ENCODE peak calls at places on chromosomes 5 and 9, in seven cellular contexts. N is IMR-90, P is mesendoderm, O is neuronal stem cell, Y is H9, S is H1, F is mesenchymal stem cell. C is an unnamed sample.

GRCh38 chr9:115202960-115203751 is 85.2 kb upstream of the TNC start:
- DNase-seq in N (peak), P (no peak), O (no peak), Y (no peak), S (no peak), F (peak), C (no peak)

GRCh38 chr9:75993434-75993833 is 103.0 kb downstream of the PCSK5 start:
- DNase-seq in N (peak), P (no peak), O (no peak), Y (no peak), S (no peak), F (peak), C (no peak)

GRCh38 chr5:90783460-90784333 is 225.1 kb downstream of the ADGRV1 start:
- DNase-seq in N (peak), P (peak), O (peak), Y (peak), S (no peak), F (peak), C (peak)

GRCh38 chr5:139446956-139447779 is 7.8 kb upstream of the DNAJC18 start:
- DNase-seq in N (peak), P (no peak), O (no peak), Y (no peak), S (no peak), F (peak), C (no peak)

GRCh38 chr9:35397216-35397698 is 92.7 kb upstream of the RUSC2 start:
- DNase-seq in N (no peak), P (no peak), O (no peak), Y (no peak), S (no peak), F (no peak), C (no peak)

GRCh38 chr9:78614892-78615291 is 318.0 kb downstream of the PSAT1 start:
- DNase-seq in N (peak), P (no peak), O (no peak), Y (no peak), S (no peak), F (no peak), C (no peak)

GRCh38 chr9:95126739-95127138 is 190.8 kb downstream of the FANCC start:
- DNase-seq in N (no peak), P (no peak), O (no peak), Y (peak), S (no peak), F (no peak), C (no peak)

GRCh38 chr5:133119233-133119711 is 67.5 kb downstream of the HSPA4 start:
- DNase-seq in N (no peak), P (no peak), O (no peak), Y (no peak), S (no peak), F (no peak), C (no peak)

GRCh38 chr5:146744358-146744757 is 134.2 kb downstream of the PPP2R2B start:
- DNase-seq in N (peak), P (peak), O (peak), Y (no peak), S (no peak), F (no peak), C (no peak)

GRCh38 chr9:106350777-106351176 is 512.2 kb upstream of the ZNF462 start:
- DNase-seq in N (no peak), P (no peak), O (no peak), Y (no peak), S (no peak), F (no peak), C (no peak)

GRCh38 chr9:4413856-4414255 is 76.4 kb upstream of the SLC1A1 start:
- DNase-seq in N (no peak), P (no peak), O (no peak), Y (no peak), S (no peak), F (no peak), C (peak)

GRCh38 chr5:101977729-101978345 is 318.2 kb downstream of the SLCO4C1 start:
- DNase-seq in N (peak), P (peak), O (peak), Y (no peak), S (no peak), F (peak), C (peak)

GRCh38 chr9:82882133-82882532 is 180.8 kb downstream of the RASEF start:
- DNase-seq in N (peak), P (peak), O (no peak), Y (no peak), S (no peak), F (peak), C (peak)
- H2BK120ac ChIP-seq in N (no peak), P (peak), O (no peak), Y (no peak), S (peak), F (peak), C (peak)

GRCh38 chr5:72501475-72501874 is 5.7 kb downstream of the ZNF366 start:
- DNase-seq in N (peak), P (no peak), O (peak), Y (no peak), S (no peak), F (no peak), C (no peak)
- H2BK5ac ChIP-seq in N (no peak), P (no peak), O (no peak), Y (no peak), S (no peak), F (no peak), C (no peak)

GRCh38 chr5:143017992-143018391 is 247.8 kb downstream of the ARHGAP26 start:
- DNase-seq in N (no peak), P (no peak), O (no peak), Y (no peak), S (no peak), F (no peak), C (no peak)

GRCh38 chr5:143014017-143014651 is 244.0 kb downstream of the ARHGAP26 start:
- DNase-seq in N (no peak), P (peak), O (no peak), Y (peak), S (no peak), F (no peak), C (peak)

GRCh38 chr5:143019614-143020515 is 249.7 kb downstream of the ARHGAP26 start:
- DNase-seq in N (no peak), P (peak), O (no peak), Y (no peak), S (no peak), F (peak), C (no peak)

GRCh38 chr5:143019157-143019556 is 249.0 kb downstream of the ARHGAP26 start:
- DNase-seq in N (no peak), P (no peak), O (no peak), Y (no peak), S (no peak), F (no peak), C (no peak)

DNA sequence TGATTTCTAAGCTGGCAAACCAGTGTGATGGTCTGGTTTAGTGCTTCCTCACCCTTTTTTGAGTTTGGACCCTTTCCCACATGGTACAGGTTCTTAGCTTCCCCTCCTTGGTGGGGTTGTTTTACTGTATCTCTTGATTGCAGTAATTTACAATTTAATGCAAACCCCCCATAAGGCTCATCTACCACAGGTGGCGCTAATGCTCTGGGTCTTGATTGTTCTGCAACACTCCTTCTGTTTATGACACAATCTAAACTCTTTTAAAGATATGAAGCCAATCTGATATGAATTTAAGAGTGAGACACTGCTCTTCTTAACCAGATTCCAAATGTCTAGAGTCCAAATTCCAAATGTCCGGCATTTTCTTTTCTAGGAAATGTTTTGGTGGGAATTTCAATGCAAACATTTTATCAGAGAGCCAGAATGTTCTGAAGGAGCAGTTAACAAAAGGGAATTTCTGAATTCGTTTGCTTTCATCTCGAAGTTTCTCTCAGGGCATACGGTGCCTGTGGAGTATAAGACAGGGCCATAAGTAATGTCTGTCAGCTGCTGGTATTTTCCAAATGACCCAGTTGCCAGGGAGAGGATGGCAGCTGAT is 246.7 kb downstream of the ARHGAP26 start:
- DNase-seq in N (peak), P (peak), O (no peak), Y (no peak), S (no peak), F (peak), C (no peak)
- H2BK120ac ChIP-seq in N (no peak), P (peak), O (no peak), Y (no peak), S (no peak), F (no peak), C (no peak)

GRCh38 chr9:34134521-34134920 is 8.0 kb upstream of the DCAF12 start:
- DNase-seq in N (no peak), P (no peak), O (no peak), Y (no peak), S (no peak), F (no peak), C (no peak)

GRCh38 chr9:34143116-34143515 is 16.6 kb upstream of the DCAF12 start:
- DNase-seq in N (no peak), P (no peak), O (no peak), Y (no peak), S (no peak), F (no peak), C (no peak)

GRCh38 chr9:34145165-34145564 is 18.7 kb upstream of the DCAF12 start:
- DNase-seq in N (peak), P (peak), O (no peak), Y (no peak), S (no peak), F (peak), C (no peak)

GRCh38 chr9:34140853-34141252 is 14.4 kb upstream of the DCAF12 start:
- DNase-seq in N (no peak), P (no peak), O (no peak), Y (no peak), S (no peak), F (no peak), C (no peak)

GRCh38 chr9:34139477-34140146 is 13.1 kb upstream of the DCAF12 start:
- DNase-seq in N (peak), P (peak), O (no peak), Y (no peak), S (no peak), F (peak), C (no peak)
- H2BK5ac ChIP-seq in N (no peak), P (no peak), O (no peak), Y (no peak), S (no peak), F (no peak), C (no peak)

GRCh38 chr9:72921888-72922654 is 30.8 kb downstream of the ALDH1A1 start:
- DNase-seq in N (no peak), P (no peak), O (no peak), Y (no peak), S (no peak), F (no peak), C (no peak)

GRCh38 chr9:72923077-72923476 is 29.8 kb downstream of the ALDH1A1 start:
- DNase-seq in N (no peak), P (no peak), O (no peak), Y (no peak), S (no peak), F (no peak), C (no peak)

GRCh38 chr9:72925891-72926290 is 27.0 kb downstream of the ALDH1A1 start:
- DNase-seq in N (no peak), P (no peak), O (no peak), Y (no peak), S (no peak), F (no peak), C (no peak)

GRCh38 chr9:72925126-72925810 is 27.6 kb downstream of the ALDH1A1 start:
- DNase-seq in N (no peak), P (no peak), O (no peak), Y (no peak), S (no peak), F (no peak), C (no peak)

GRCh38 chr9:72924116-72924790 is 28.6 kb downstream of the ALDH1A1 start:
- DNase-seq in N (no peak), P (no peak), O (no peak), Y (no peak), S (no peak), F (no peak), C (no peak)
- H2BK120ac ChIP-seq in N (no peak), P (no peak), O (no peak), Y (no peak), S (no peak), F (no peak), C (no peak)

C was measured in trophoblast cell.